ENCODE peak calls at places on chromosomes 7 and 10, in four cellular contexts. One of them, this sample, is unnamed.

GRCh38 chr10:83983578-83984255 is 155.6 kb upstream of the GHITM start:
- DNase-seq in IMR-90: no peak
- DNase-seq in A549: no peak
- DNase-seq in K562: peak; percentile 33
- DNase-seq in this sample: peak; percentile 15

GRCh38 chr10:24150853-24151252 is 58.1 kb upstream of the KIAA1217 start:
- DNase-seq in IMR-90: no peak
- DNase-seq in A549: no peak
- DNase-seq in K562: no peak
- DNase-seq in this sample: no peak

GRCh38 chr7:120874016-120874415 is 16.1 kb upstream of the TSPAN12 start:
- DNase-seq in IMR-90: no peak
- DNase-seq in A549: no peak
- DNase-seq in K562: no peak
- DNase-seq in this sample: no peak

GRCh38 chr10:90887555-90887954 is 15.8 kb downstream of the RPP30 start:
- DNase-seq in IMR-90: no peak
- DNase-seq in A549: no peak
- DNase-seq in K562: no peak
- DNase-seq in this sample: no peak

GRCh38 chr10:73742454-73742734 is 1.8 kb upstream of the SEC24C start:
- DNase-seq in IMR-90: no peak
- DNase-seq in A549: no peak
- DNase-seq in K562: no peak
- DNase-seq in this sample: no peak

GRCh38 chr10:84412482-84412881 is 84.1 kb downstream of the CCSER2 start:
- DNase-seq in IMR-90: no peak
- DNase-seq in A549: no peak
- DNase-seq in K562: no peak
- DNase-seq in this sample: no peak

GRCh38 chr7:100539436-100540006 is 518 bp downstream of the AGFG2 start:
- DNase-seq in IMR-90: no peak
- DNase-seq in A549: no peak
- DNase-seq in K562: no peak
- DNase-seq in this sample: no peak

GRCh38 chr10:68235591-68235990 is 3.7 kb upstream of the ATOH7 start:
- DNase-seq in IMR-90: no peak
- DNase-seq in A549: no peak
- DNase-seq in K562: no peak
- DNase-seq in this sample: no peak

GRCh38 chr7:133652547-133652946 is 399.7 kb downstream of the EXOC4 start:
- DNase-seq in IMR-90: no peak
- DNase-seq in A549: no peak
- DNase-seq in K562: no peak
- DNase-seq in this sample: no peak

GRCh38 chr7:90412458-90413184 is 9.4 kb downstream of the CLDN12 start:
- DNase-seq in IMR-90: no peak
- DNase-seq in A549: no peak
- DNase-seq in K562: no peak
- DNase-seq in this sample: peak; percentile 44

GRCh38 chr10:125967533-125967932 is 71.2 kb downstream of the FANK1 start:
- DNase-seq in IMR-90: no peak
- DNase-seq in A549: no peak
- DNase-seq in K562: no peak
- DNase-seq in this sample: no peak

GRCh38 chr7:130899638-130900401 is 165.8 kb upstream of the KLF14 start:
- DNase-seq in IMR-90: no peak
- DNase-seq in A549: no peak
- DNase-seq in K562: no peak
- DNase-seq in this sample: peak; percentile 95

GRCh38 chr10:131852161-131852822 is 48.5 kb upstream of the PPP2R2D start:
- DNase-seq in IMR-90: no peak
- DNase-seq in A549: no peak
- DNase-seq in K562: no peak
- DNase-seq in this sample: no peak

GRCh38 chr10:15898046-15898445 is 37.7 kb upstream of the MINDY3 start:
- DNase-seq in IMR-90: peak; percentile 8
- DNase-seq in A549: no peak
- DNase-seq in K562: peak; percentile 16
- DNase-seq in this sample: no peak

GRCh38 chr7:66198461-66198860 is 6.7 kb upstream of the TPST1 start:
- DNase-seq in IMR-90: no peak
- DNase-seq in A549: no peak
- DNase-seq in K562: no peak
- DNase-seq in this sample: no peak

GRCh38 chr10:49398000-49398861 is 2.3 kb upstream of the DRGX start:
- DNase-seq in IMR-90: peak; percentile 28
- DNase-seq in A549: peak; percentile 39
- DNase-seq in K562: peak; percentile 88
- DNase-seq in this sample: no peak

GRCh38 chr7:11185179-11185578 is 211.5 kb downstream of the PHF14 start:
- DNase-seq in IMR-90: peak; percentile 56
- DNase-seq in A549: no peak
- DNase-seq in K562: no peak
- DNase-seq in this sample: no peak

GRCh38 chr7:46558482-46559193 is 637.6 kb upstream of the IGFBP3 start:
- DNase-seq in IMR-90: peak; percentile 45
- DNase-seq in A549: no peak
- DNase-seq in K562: no peak
- DNase-seq in this sample: no peak

GRCh38 chr10:7192831-7193348 is 217.9 kb downstream of the SFMBT2 start:
- DNase-seq in IMR-90: no peak
- DNase-seq in A549: no peak
- DNase-seq in K562: no peak
- DNase-seq in this sample: no peak

GRCh38 chr7:57179776-57180415 is 47.7 kb upstream of the ZNF479 start:
- DNase-seq in IMR-90: no peak
- DNase-seq in A549: no peak
- DNase-seq in K562: no peak
- DNase-seq in this sample: no peak

GRCh38 chr7:97982647-97983046 is 7.3 kb downstream of the OCM2 start:
- DNase-seq in IMR-90: no peak
- DNase-seq in A549: no peak
- DNase-seq in K562: no peak
- DNase-seq in this sample: no peak

GRCh38 chr7:66928388-66928787 is 7.4 kb downstream of the TMEM248 start:
- DNase-seq in IMR-90: no peak
- DNase-seq in A549: no peak
- DNase-seq in K562: no peak
- DNase-seq in this sample: no peak

GRCh38 chr10:33333260-33334169 is 952 bp downstream of the NRP1 start:
- DNase-seq in IMR-90: no peak
- DNase-seq in A549: peak; percentile 25
- DNase-seq in K562: no peak
- DNase-seq in this sample: no peak

GRCh38 chr7:96126382-96126781 is 195.5 kb downstream of the SLC25A13 start:
- DNase-seq in IMR-90: no peak
- DNase-seq in A549: no peak
- DNase-seq in K562: no peak
- DNase-seq in this sample: peak; percentile 79

GRCh38 chr7:140059288-140060242 is 3.2 kb downstream of the PARP12 start:
- DNase-seq in IMR-90: peak; percentile 95
- DNase-seq in A549: peak; percentile 60
- DNase-seq in K562: no peak
- DNase-seq in this sample: peak; percentile 20

GRCh38 chr7:114860196-114860595 is 61.7 kb upstream of the MDFIC start:
- DNase-seq in IMR-90: no peak
- DNase-seq in A549: no peak
- DNase-seq in K562: no peak
- DNase-seq in this sample: no peak

GRCh38 chr7:97959046-97959445 is 30.9 kb downstream of the OCM2 start:
- DNase-seq in IMR-90: no peak
- DNase-seq in A549: no peak
- DNase-seq in K562: no peak
- DNase-seq in this sample: no peak

GRCh38 chr7:129655801-129656200 is 44.3 kb downstream of the NRF1 start:
- DNase-seq in IMR-90: no peak
- DNase-seq in A549: no peak
- DNase-seq in K562: no peak
- DNase-seq in this sample: no peak

GRCh38 chr10:37856881-37857286 is 526 bp downstream of the ZNF248 start:
- DNase-seq in IMR-90: no peak
- DNase-seq in A549: no peak
- DNase-seq in K562: peak; percentile 38
- DNase-seq in this sample: no peak

GRCh38 chr7:40566879-40567278 is 432.1 kb downstream of the SUGCT start:
- DNase-seq in IMR-90: no peak
- DNase-seq in A549: no peak
- DNase-seq in K562: no peak
- DNase-seq in this sample: no peak

GRCh38 chr7:6393667-6394056 is 54.1 kb downstream of the DAGLB start:
- DNase-seq in IMR-90: no peak
- DNase-seq in A549: no peak
- DNase-seq in K562: no peak
- DNase-seq in this sample: no peak

GRCh38 chr10:129101232-129101980 is 365.6 kb upstream of the MGMT start:
- DNase-seq in IMR-90: no peak
- DNase-seq in A549: no peak
- DNase-seq in K562: no peak
- DNase-seq in this sample: no peak

GRCh38 chr10:12796431-12797185 is 204.9 kb downstream of the CCDC3 start:
- DNase-seq in IMR-90: no peak
- DNase-seq in A549: no peak
- DNase-seq in K562: no peak
- DNase-seq in this sample: no peak

GRCh38 chr7:117283371-117283770 is 39.5 kb downstream of the WNT2 start:
- DNase-seq in IMR-90: peak; percentile 93
- DNase-seq in A549: no peak
- DNase-seq in K562: no peak
- DNase-seq in this sample: no peak

GRCh38 chr10:44463511-44464121 is 78.7 kb upstream of the CXCL12 start:
- DNase-seq in IMR-90: no peak
- DNase-seq in A549: no peak
- DNase-seq in K562: no peak
- DNase-seq in this sample: no peak
- TF ChIP-seq MAZ in IMR-90: no peak
- TF ChIP-seq MAZ in A549: no peak
- TF ChIP-seq MAZ in K562: no peak
- TF ChIP-seq MAZ in this sample: no peak

GRCh38 chr7:28081016-28081415 is 99.6 kb downstream of the JAZF1 start:
- DNase-seq in IMR-90: no peak
- DNase-seq in A549: no peak
- DNase-seq in K562: no peak
- DNase-seq in this sample: no peak
- TF ChIP-seq MAZ in IMR-90: no peak
- TF ChIP-seq MAZ in A549: no peak
- TF ChIP-seq MAZ in K562: no peak
- TF ChIP-seq MAZ in this sample: no peak

DNA sequence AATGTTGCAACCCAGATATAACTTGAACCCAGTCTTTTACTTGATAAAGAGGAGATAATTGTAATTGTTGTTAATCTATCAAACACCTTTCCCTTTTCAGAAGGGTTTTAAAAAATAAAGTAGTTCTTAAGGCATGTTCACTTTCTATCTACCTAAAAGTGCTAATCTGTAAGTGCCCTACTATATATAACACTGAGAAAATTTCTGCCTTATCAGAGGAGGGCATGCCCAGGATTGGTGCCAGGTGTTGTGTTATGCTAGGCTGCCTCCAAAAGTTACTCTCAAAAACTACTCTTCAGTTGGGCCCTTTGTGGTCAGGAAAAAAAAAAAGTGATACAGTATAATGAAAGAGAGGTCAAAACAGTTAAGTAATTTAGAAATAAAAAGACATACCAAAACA is 36.3 kb downstream of the SMNDC1 start:
- DNase-seq in IMR-90: no peak
- DNase-seq in A549: no peak
- DNase-seq in K562: no peak
- DNase-seq in this sample: no peak
- TF ChIP-seq MAZ in IMR-90: no peak
- TF ChIP-seq MAZ in A549: no peak
- TF ChIP-seq MAZ in K562: no peak
- TF ChIP-seq MAZ in this sample: no peak

GRCh38 chr10:122192142-122192541 is 79.0 kb upstream of the BTBD16 start:
- DNase-seq in IMR-90: no peak
- DNase-seq in A549: no peak
- DNase-seq in K562: no peak
- DNase-seq in this sample: no peak
- TF ChIP-seq MAZ in IMR-90: no peak
- TF ChIP-seq MAZ in A549: no peak
- TF ChIP-seq MAZ in K562: no peak
- TF ChIP-seq MAZ in this sample: no peak

This sample was measured in HepG2.